ENCODE peak calls at places on chromosomes 12 and 14, in five cellular contexts. One of them, this sample, is unnamed.

GRCh38 chr12:46378530-46378929 is 6.0 kb upstream of the SLC38A2 start:
- DNase-seq in cardiac fibroblast: no peak
- DNase-seq in stomach: no peak
- DNase-seq in dorsolateral prefrontal cortex: no peak
- DNase-seq in GM23338: peak
- DNase-seq in this sample: no peak

GRCh38 chr12:95607642-95608041 is 56.4 kb upstream of the USP44 start:
- DNase-seq in cardiac fibroblast: no peak
- DNase-seq in stomach: no peak
- DNase-seq in dorsolateral prefrontal cortex: no peak
- DNase-seq in GM23338: no peak
- DNase-seq in this sample: no peak

GRCh38 chr12:7374423-7375144 is 69.4 kb downstream of the CD163L1 start:
- DNase-seq in cardiac fibroblast: no peak
- DNase-seq in stomach: no peak
- DNase-seq in dorsolateral prefrontal cortex: no peak
- DNase-seq in GM23338: peak
- DNase-seq in this sample: no peak

GRCh38 chr12:78035913-78036658 is 205.4 kb downstream of the NAV3 start:
- DNase-seq in cardiac fibroblast: peak
- DNase-seq in stomach: no peak
- DNase-seq in dorsolateral prefrontal cortex: peak
- DNase-seq in GM23338: peak
- DNase-seq in this sample: no peak

GRCh38 chr12:93766802-93767523 is 89.8 kb downstream of the CRADD start:
- DNase-seq in cardiac fibroblast: peak
- DNase-seq in stomach: no peak
- DNase-seq in dorsolateral prefrontal cortex: no peak
- DNase-seq in GM23338: peak
- DNase-seq in this sample: no peak

GRCh38 chr12:6333566-6333965 is 8.3 kb downstream of the TNFRSF1A start:
- DNase-seq in cardiac fibroblast: no peak
- DNase-seq in stomach: no peak
- DNase-seq in dorsolateral prefrontal cortex: no peak
- DNase-seq in GM23338: no peak
- DNase-seq in this sample: no peak

GRCh38 chr14:39948235-39948634 is 516.0 kb upstream of the FBXO33 start:
- DNase-seq in cardiac fibroblast: no peak
- DNase-seq in stomach: no peak
- DNase-seq in dorsolateral prefrontal cortex: no peak
- DNase-seq in GM23338: no peak
- DNase-seq in this sample: no peak

GRCh38 chr14:21070610-21071224 is 613 bp downstream of the ARHGEF40 start:
- DNase-seq in cardiac fibroblast: peak
- DNase-seq in stomach: no peak
- DNase-seq in dorsolateral prefrontal cortex: no peak
- DNase-seq in GM23338: peak
- DNase-seq in this sample: peak

GRCh38 chr14:76876076-76876475 is 49.9 kb downstream of the LRRC74A start:
- DNase-seq in cardiac fibroblast: peak
- DNase-seq in stomach: peak
- DNase-seq in dorsolateral prefrontal cortex: peak
- DNase-seq in GM23338: peak
- DNase-seq in this sample: peak

GRCh38 chr12:132124766-132125425 is 19.2 kb downstream of the DDX51 start:
- DNase-seq in cardiac fibroblast: no peak
- DNase-seq in stomach: no peak
- DNase-seq in dorsolateral prefrontal cortex: no peak
- DNase-seq in GM23338: no peak
- DNase-seq in this sample: no peak

GRCh38 chr14:90698379-90698869 is 117.8 kb downstream of the TTC7B start:
- DNase-seq in cardiac fibroblast: peak
- DNase-seq in stomach: no peak
- DNase-seq in dorsolateral prefrontal cortex: peak
- DNase-seq in GM23338: no peak
- DNase-seq in this sample: no peak

GRCh38 chr14:71361335-71361734 is 454.1 kb downstream of the PCNX1 start:
- DNase-seq in cardiac fibroblast: peak
- DNase-seq in stomach: no peak
- DNase-seq in dorsolateral prefrontal cortex: no peak
- DNase-seq in GM23338: no peak
- DNase-seq in this sample: no peak

GRCh38 chr12:30501718-30502117 is 194.0 kb downstream of the IPO8 start:
- DNase-seq in cardiac fibroblast: no peak
- DNase-seq in stomach: no peak
- DNase-seq in dorsolateral prefrontal cortex: no peak
- DNase-seq in GM23338: no peak
- DNase-seq in this sample: no peak

GRCh38 chr12:114508529-114509129 is 102.7 kb upstream of the TBX5 start:
- DNase-seq in cardiac fibroblast: peak
- DNase-seq in stomach: peak
- DNase-seq in dorsolateral prefrontal cortex: peak
- DNase-seq in GM23338: peak
- DNase-seq in this sample: peak

GRCh38 chr12:68180792-68181744 is 21.5 kb upstream of the IFNG start:
- DNase-seq in cardiac fibroblast: peak
- DNase-seq in stomach: no peak
- DNase-seq in dorsolateral prefrontal cortex: no peak
- DNase-seq in GM23338: no peak
- DNase-seq in this sample: no peak

GRCh38 chr12:132362966-132363660 is 33.7 kb upstream of the GALNT9 start:
- DNase-seq in cardiac fibroblast: no peak
- DNase-seq in stomach: no peak
- DNase-seq in dorsolateral prefrontal cortex: no peak
- DNase-seq in GM23338: no peak
- DNase-seq in this sample: no peak

GRCh38 chr14:69573841-69574265 is 818 bp downstream of the CCDC177 start:
- DNase-seq in cardiac fibroblast: no peak
- DNase-seq in stomach: no peak
- DNase-seq in dorsolateral prefrontal cortex: peak
- DNase-seq in GM23338: peak
- DNase-seq in this sample: no peak

GRCh38 chr14:54474232-54474793 is 14.5 kb downstream of the GMFB start:
- DNase-seq in cardiac fibroblast: no peak
- DNase-seq in stomach: no peak
- DNase-seq in dorsolateral prefrontal cortex: no peak
- DNase-seq in GM23338: no peak
- DNase-seq in this sample: no peak

GRCh38 chr12:121930862-121931261 is 12.5 kb downstream of the CFAP251 start:
- DNase-seq in cardiac fibroblast: no peak
- DNase-seq in stomach: no peak
- DNase-seq in dorsolateral prefrontal cortex: no peak
- DNase-seq in GM23338: no peak
- DNase-seq in this sample: no peak

GRCh38 chr14:34052658-34053014 is 101.8 kb upstream of the EGLN3 start:
- DNase-seq in cardiac fibroblast: peak
- DNase-seq in stomach: peak
- DNase-seq in dorsolateral prefrontal cortex: no peak
- DNase-seq in GM23338: no peak
- DNase-seq in this sample: no peak

GRCh38 chr12:48263617-48264016 is 60.5 kb upstream of the OR10AD1 start:
- DNase-seq in cardiac fibroblast: no peak
- DNase-seq in stomach: no peak
- DNase-seq in dorsolateral prefrontal cortex: no peak
- DNase-seq in GM23338: no peak
- DNase-seq in this sample: no peak

GRCh38 chr12:29517265-29517664 is 19.8 kb upstream of the OVCH1 start:
- DNase-seq in cardiac fibroblast: no peak
- DNase-seq in stomach: no peak
- DNase-seq in dorsolateral prefrontal cortex: no peak
- DNase-seq in GM23338: no peak
- DNase-seq in this sample: no peak

DNA sequence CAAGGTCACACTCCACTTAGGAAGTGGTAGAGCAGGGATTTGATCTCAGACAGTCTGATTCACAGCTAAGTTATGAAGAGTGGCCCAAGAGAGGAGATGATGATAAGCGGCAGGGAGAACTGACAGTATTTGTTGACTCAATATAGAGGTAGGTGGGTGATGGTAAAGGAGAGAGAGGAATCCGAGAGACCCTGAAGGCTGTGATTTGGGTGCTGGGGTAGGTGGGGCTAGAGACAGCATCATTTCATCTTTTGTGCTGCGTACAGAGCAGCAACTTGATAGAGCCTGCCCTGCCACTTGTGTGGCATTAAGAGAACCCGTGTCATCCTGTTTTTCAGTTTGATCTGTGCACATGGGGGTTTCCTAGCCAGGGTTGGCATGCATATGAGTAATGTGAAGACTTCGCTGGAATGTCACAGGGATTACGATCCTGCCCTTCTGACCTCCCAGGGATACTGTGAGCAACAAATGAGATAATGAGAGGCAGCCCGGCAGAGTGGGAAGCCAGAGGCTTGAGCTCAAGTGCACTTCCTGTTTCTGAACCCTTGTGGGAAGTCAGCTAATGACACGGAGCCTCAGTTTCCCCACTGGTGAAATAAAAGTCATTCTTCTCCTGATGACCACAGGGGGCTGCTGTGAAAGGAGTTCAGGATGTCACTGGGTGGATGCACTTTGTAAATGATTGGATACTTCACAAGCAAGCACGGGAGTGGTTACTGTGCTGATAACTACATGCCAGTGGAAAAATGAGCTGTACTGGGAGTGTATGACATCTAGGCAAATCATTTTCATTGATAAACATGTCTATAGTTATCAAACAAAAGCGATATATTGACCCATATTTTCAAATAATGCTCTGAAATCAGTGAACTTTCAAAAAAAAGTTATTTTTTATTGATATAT is 59.5 kb upstream of the IGF1 start:
- DNase-seq in cardiac fibroblast: peak
- DNase-seq in stomach: no peak
- DNase-seq in dorsolateral prefrontal cortex: no peak
- DNase-seq in GM23338: peak
- DNase-seq in this sample: no peak
- TF ChIP-seq CTCF in cardiac fibroblast: no peak
- TF ChIP-seq CTCF in stomach: no peak
- TF ChIP-seq CTCF in dorsolateral prefrontal cortex: no peak
- TF ChIP-seq CTCF in GM23338: no peak
- TF ChIP-seq CTCF in this sample: no peak

GRCh38 chr14:59009967-59010366 is 178.5 kb upstream of the DAAM1 start:
- DNase-seq in cardiac fibroblast: no peak
- DNase-seq in stomach: no peak
- DNase-seq in dorsolateral prefrontal cortex: no peak
- DNase-seq in GM23338: no peak
- DNase-seq in this sample: no peak

GRCh38 chr14:59004012-59004411 is 184.5 kb upstream of the DAAM1 start:
- DNase-seq in cardiac fibroblast: peak
- DNase-seq in stomach: no peak
- DNase-seq in dorsolateral prefrontal cortex: no peak
- DNase-seq in GM23338: no peak
- DNase-seq in this sample: no peak
- TF ChIP-seq CTCF in cardiac fibroblast: peak
- TF ChIP-seq CTCF in stomach: no peak
- TF ChIP-seq CTCF in dorsolateral prefrontal cortex: no peak
- TF ChIP-seq CTCF in GM23338: no peak
- TF ChIP-seq CTCF in this sample: no peak

GRCh38 chr14:99273025-99273723 is 1.2 kb upstream of the BCL11B start:
- DNase-seq in cardiac fibroblast: no peak
- DNase-seq in stomach: peak
- DNase-seq in dorsolateral prefrontal cortex: no peak
- DNase-seq in GM23338: peak
- DNase-seq in this sample: peak

GRCh38 chr14:99271951-99272668 is at the start of gene BCL11B:
- DNase-seq in cardiac fibroblast: peak
- DNase-seq in stomach: peak
- DNase-seq in dorsolateral prefrontal cortex: peak
- DNase-seq in GM23338: peak
- DNase-seq in this sample: peak

GRCh38 chr14:99270491-99271287 is 1.3 kb downstream of the BCL11B start:
- DNase-seq in cardiac fibroblast: no peak
- DNase-seq in stomach: no peak
- DNase-seq in dorsolateral prefrontal cortex: no peak
- DNase-seq in GM23338: peak
- DNase-seq in this sample: peak

GRCh38 chr14:99272669-99273024 is 650 bp upstream of the BCL11B start:
- DNase-seq in cardiac fibroblast: no peak
- DNase-seq in stomach: no peak
- DNase-seq in dorsolateral prefrontal cortex: no peak
- DNase-seq in GM23338: no peak
- DNase-seq in this sample: no peak

DNA sequence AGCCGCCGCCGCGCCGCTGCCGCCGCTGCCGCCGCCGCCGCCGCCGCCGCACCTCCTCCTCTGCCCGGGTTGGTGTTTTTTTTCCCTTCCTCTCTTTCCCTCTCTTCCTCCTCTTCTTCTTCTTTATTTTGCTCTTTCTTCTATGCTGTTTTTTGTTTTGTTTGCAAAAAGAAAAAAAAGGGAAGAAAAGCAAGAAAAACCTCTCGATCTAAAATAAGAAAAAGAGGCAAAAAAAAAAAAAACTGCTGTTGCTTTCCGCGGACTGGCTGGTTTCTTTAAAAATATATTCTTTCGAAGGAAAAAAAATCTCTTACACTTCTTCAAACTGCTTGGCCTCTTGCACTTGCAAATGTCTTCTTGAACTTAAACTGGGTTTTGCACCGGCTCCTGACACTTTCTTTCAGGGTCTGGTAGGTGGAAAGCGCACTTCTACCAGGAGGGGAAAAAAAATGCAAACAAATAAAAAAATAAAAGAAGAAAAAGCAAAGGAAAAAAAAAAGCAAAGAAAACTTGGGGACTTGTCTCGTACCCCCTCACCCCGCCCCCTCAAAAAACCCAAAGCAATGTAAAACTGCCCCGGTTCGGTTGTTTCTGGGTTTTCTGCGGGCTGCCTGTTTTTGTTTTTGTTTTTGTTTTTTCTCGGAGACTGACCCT is 582 bp downstream of the BCL11B start:
- DNase-seq in cardiac fibroblast: no peak
- DNase-seq in stomach: no peak
- DNase-seq in dorsolateral prefrontal cortex: no peak
- DNase-seq in GM23338: no peak
- DNase-seq in this sample: no peak
- TF ChIP-seq CTCF in cardiac fibroblast: no peak
- TF ChIP-seq CTCF in stomach: no peak
- TF ChIP-seq CTCF in dorsolateral prefrontal cortex: no peak
- TF ChIP-seq CTCF in GM23338: no peak
- TF ChIP-seq CTCF in this sample: no peak

DNA sequence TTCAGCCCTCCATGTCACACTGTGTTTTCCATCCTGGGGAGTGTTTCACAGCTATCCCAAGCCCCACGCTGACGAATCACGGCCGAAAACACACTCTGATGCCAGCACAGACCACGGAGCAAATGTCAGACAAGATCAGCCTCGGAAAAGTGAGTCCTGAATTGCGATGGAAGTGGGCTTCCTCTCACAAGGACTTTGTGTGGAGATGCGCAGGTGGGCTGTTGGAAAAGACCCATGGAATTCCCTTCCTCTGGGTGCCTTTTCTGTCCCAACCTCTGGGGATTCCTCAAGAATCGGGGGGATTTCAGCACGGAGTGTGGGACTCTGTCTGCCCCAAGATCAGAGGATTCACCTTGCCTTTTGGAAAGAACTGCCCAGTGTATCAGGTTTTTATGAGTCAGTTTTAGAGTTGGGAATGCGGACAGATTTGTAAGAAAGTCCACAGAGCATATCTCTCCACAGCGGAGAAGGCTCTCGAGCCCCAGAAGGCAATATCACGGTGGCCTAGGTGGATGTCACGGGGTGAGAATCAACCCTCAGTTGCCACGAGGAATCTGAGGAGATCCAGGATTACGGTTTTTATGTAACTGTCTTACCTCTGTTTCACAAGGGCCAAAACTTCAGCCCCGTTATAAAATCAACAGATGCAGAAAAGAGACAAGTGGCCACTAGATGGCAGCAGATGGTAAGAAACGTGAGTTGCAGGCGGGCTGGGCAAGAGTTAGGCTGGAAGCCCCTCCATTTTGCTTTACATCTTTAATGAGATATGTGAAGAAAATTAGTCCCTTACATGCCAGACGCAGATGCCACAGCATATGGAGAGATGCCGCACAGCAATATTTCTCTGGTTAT is 201.9 kb downstream of the DAD1 start:
- DNase-seq in cardiac fibroblast: peak
- DNase-seq in stomach: peak
- DNase-seq in dorsolateral prefrontal cortex: peak
- DNase-seq in GM23338: peak
- DNase-seq in this sample: peak
- TF ChIP-seq CTCF in cardiac fibroblast: peak
- TF ChIP-seq CTCF in stomach: no peak
- TF ChIP-seq CTCF in dorsolateral prefrontal cortex: peak
- TF ChIP-seq CTCF in GM23338: peak
- TF ChIP-seq CTCF in this sample: peak

This sample was measured in progenitor cell of endocrine pancreas.